ENCODE peak calls at places on chromosomes 2 and 18, in seven cellular contexts. One of them, this sample, is unnamed.
A peak's percentile ranks its signal among the peaks of the same experiment; 100 is the strongest.

GRCh38 chr2:41968182-41968578 is 79.6 kb upstream of the PKDCC start:
- DNase-seq in A549: no peak
- DNase-seq in astrocyte of the spinal cord: no peak
- DNase-seq in sigmoid colon: no peak
- DNase-seq in heart right ventricle: no peak
- DNase-seq in mucosa of descending colon: no peak
- DNase-seq in PC-9: no peak
- DNase-seq in this sample: no peak

GRCh38 chr2:187547353-187547979 is 6.8 kb downstream of the TFPI start:
- DNase-seq in A549: peak; percentile 18
- DNase-seq in astrocyte of the spinal cord: peak; percentile 95
- DNase-seq in sigmoid colon: peak; percentile 85
- DNase-seq in heart right ventricle: no peak
- DNase-seq in mucosa of descending colon: no peak
- DNase-seq in PC-9: peak; percentile 66
- DNase-seq in this sample: peak; percentile 98

GRCh38 chr18:45764000-45764686 is 40.2 kb downstream of the SLC14A1 start:
- DNase-seq in A549: no peak
- DNase-seq in astrocyte of the spinal cord: peak; percentile 58
- DNase-seq in sigmoid colon: no peak
- DNase-seq in heart right ventricle: no peak
- DNase-seq in mucosa of descending colon: no peak
- DNase-seq in PC-9: no peak
- DNase-seq in this sample: no peak

GRCh38 chr18:23719634-23720201 is 30.5 kb downstream of the LAMA3 start:
- DNase-seq in A549: peak; percentile 86
- DNase-seq in astrocyte of the spinal cord: peak; percentile 95
- DNase-seq in sigmoid colon: no peak
- DNase-seq in heart right ventricle: no peak
- DNase-seq in mucosa of descending colon: no peak
- DNase-seq in PC-9: peak; percentile 83
- DNase-seq in this sample: peak; percentile 98

GRCh38 chr2:233449071-233449901 is 95.0 kb downstream of the DGKD start:
- DNase-seq in A549: peak; percentile 68
- DNase-seq in astrocyte of the spinal cord: peak; percentile 57
- DNase-seq in sigmoid colon: peak; percentile 66
- DNase-seq in heart right ventricle: no peak
- DNase-seq in mucosa of descending colon: peak; percentile 51
- DNase-seq in PC-9: no peak
- DNase-seq in this sample: peak; percentile 62

GRCh38 chr2:144382848-144383247 is 137.1 kb downstream of the ZEB2 start:
- DNase-seq in A549: no peak
- DNase-seq in astrocyte of the spinal cord: peak; percentile 77
- DNase-seq in sigmoid colon: no peak
- DNase-seq in heart right ventricle: no peak
- DNase-seq in mucosa of descending colon: no peak
- DNase-seq in PC-9: no peak
- DNase-seq in this sample: no peak

GRCh38 chr18:48536516-48536915 is 2.3 kb upstream of the CTIF start:
- DNase-seq in A549: no peak
- DNase-seq in astrocyte of the spinal cord: no peak
- DNase-seq in sigmoid colon: no peak
- DNase-seq in heart right ventricle: no peak
- DNase-seq in mucosa of descending colon: no peak
- DNase-seq in PC-9: no peak
- DNase-seq in this sample: no peak

GRCh38 chr2:167862787-167863186 is 384.6 kb downstream of the STK39 start:
- DNase-seq in A549: no peak
- DNase-seq in astrocyte of the spinal cord: peak; percentile 46
- DNase-seq in sigmoid colon: no peak
- DNase-seq in heart right ventricle: no peak
- DNase-seq in mucosa of descending colon: no peak
- DNase-seq in PC-9: no peak
- DNase-seq in this sample: peak; percentile 26

GRCh38 chr2:168233726-168234406 is 13.5 kb downstream of the STK39 start:
- DNase-seq in A549: no peak
- DNase-seq in astrocyte of the spinal cord: no peak
- DNase-seq in sigmoid colon: no peak
- DNase-seq in heart right ventricle: no peak
- DNase-seq in mucosa of descending colon: no peak
- DNase-seq in PC-9: no peak
- DNase-seq in this sample: no peak

GRCh38 chr2:61380120-61380881 is 90.6 kb downstream of the USP34 start:
- DNase-seq in A549: no peak
- DNase-seq in astrocyte of the spinal cord: no peak
- DNase-seq in sigmoid colon: no peak
- DNase-seq in heart right ventricle: no peak
- DNase-seq in mucosa of descending colon: no peak
- DNase-seq in PC-9: no peak
- DNase-seq in this sample: no peak

GRCh38 chr2:67037655-67038054 is 359.5 kb upstream of the ETAA1 start:
- DNase-seq in A549: no peak
- DNase-seq in astrocyte of the spinal cord: no peak
- DNase-seq in sigmoid colon: no peak
- DNase-seq in heart right ventricle: no peak
- DNase-seq in mucosa of descending colon: no peak
- DNase-seq in PC-9: no peak
- DNase-seq in this sample: no peak

GRCh38 chr2:78681386-78681785 is 344.1 kb upstream of the REG3G start:
- DNase-seq in A549: no peak
- DNase-seq in astrocyte of the spinal cord: no peak
- DNase-seq in sigmoid colon: no peak
- DNase-seq in heart right ventricle: no peak
- DNase-seq in mucosa of descending colon: no peak
- DNase-seq in PC-9: no peak
- DNase-seq in this sample: no peak

GRCh38 chr2:156132941-156133340 is 199.6 kb downstream of the NR4A2 start:
- DNase-seq in A549: no peak
- DNase-seq in astrocyte of the spinal cord: no peak
- DNase-seq in sigmoid colon: no peak
- DNase-seq in heart right ventricle: no peak
- DNase-seq in mucosa of descending colon: no peak
- DNase-seq in PC-9: no peak
- DNase-seq in this sample: no peak

GRCh38 chr2:9174771-9175441 is 31.7 kb upstream of the ASAP2 start:
- DNase-seq in A549: no peak
- DNase-seq in astrocyte of the spinal cord: peak; percentile 84
- DNase-seq in sigmoid colon: no peak
- DNase-seq in heart right ventricle: no peak
- DNase-seq in mucosa of descending colon: no peak
- DNase-seq in PC-9: peak; percentile 94
- DNase-seq in this sample: peak; percentile 82

GRCh38 chr2:205766765-205767359 is 84.6 kb downstream of the NRP2 start:
- DNase-seq in A549: peak; percentile 46
- DNase-seq in astrocyte of the spinal cord: peak; percentile 74
- DNase-seq in sigmoid colon: peak; percentile 89
- DNase-seq in heart right ventricle: peak; percentile 50
- DNase-seq in mucosa of descending colon: peak; percentile 67
- DNase-seq in PC-9: peak; percentile 37
- DNase-seq in this sample: peak; percentile 39

GRCh38 chr2:53964237-53964952 is 6.4 kb downstream of the PSME4 start:
- DNase-seq in A549: no peak
- DNase-seq in astrocyte of the spinal cord: no peak
- DNase-seq in sigmoid colon: no peak
- DNase-seq in heart right ventricle: no peak
- DNase-seq in mucosa of descending colon: no peak
- DNase-seq in PC-9: no peak
- DNase-seq in this sample: no peak
- H3K4me3 ChIP-seq in A549: no peak overlapping the region
- H3K4me3 ChIP-seq in astrocyte of the spinal cord: no peak overlapping the region
- H3K4me3 ChIP-seq in sigmoid colon: no peak overlapping the region
- H3K4me3 ChIP-seq in heart right ventricle: no peak overlapping the region
- H3K4me3 ChIP-seq in mucosa of descending colon: no peak overlapping the region
- H3K4me3 ChIP-seq in PC-9: no peak overlapping the region
- H3K4me3 ChIP-seq in this sample: no peak overlapping the region

GRCh38 chr2:105800953-105801635 is 56.4 kb downstream of the NCK2 start:
- DNase-seq in A549: no peak
- DNase-seq in astrocyte of the spinal cord: no peak
- DNase-seq in sigmoid colon: no peak
- DNase-seq in heart right ventricle: no peak
- DNase-seq in mucosa of descending colon: no peak
- DNase-seq in PC-9: no peak
- DNase-seq in this sample: no peak
- H3K4me3 ChIP-seq in A549: no peak overlapping the region
- H3K4me3 ChIP-seq in astrocyte of the spinal cord: no peak overlapping the region
- H3K4me3 ChIP-seq in sigmoid colon: no peak overlapping the region
- H3K4me3 ChIP-seq in heart right ventricle: no peak overlapping the region
- H3K4me3 ChIP-seq in mucosa of descending colon: no peak overlapping the region
- H3K4me3 ChIP-seq in PC-9: no peak overlapping the region
- H3K4me3 ChIP-seq in this sample: no peak overlapping the region

GRCh38 chr2:56123538-56123937 is 60.3 kb upstream of the CCDC85A start:
- DNase-seq in A549: no peak
- DNase-seq in astrocyte of the spinal cord: no peak
- DNase-seq in sigmoid colon: no peak
- DNase-seq in heart right ventricle: no peak
- DNase-seq in mucosa of descending colon: no peak
- DNase-seq in PC-9: no peak
- DNase-seq in this sample: no peak
- H3K4me3 ChIP-seq in A549: no peak overlapping the region
- H3K4me3 ChIP-seq in astrocyte of the spinal cord: no peak overlapping the region
- H3K4me3 ChIP-seq in sigmoid colon: no peak overlapping the region
- H3K4me3 ChIP-seq in heart right ventricle: no peak overlapping the region
- H3K4me3 ChIP-seq in mucosa of descending colon: no peak overlapping the region
- H3K4me3 ChIP-seq in PC-9: no peak overlapping the region
- H3K4me3 ChIP-seq in this sample: no peak overlapping the region

GRCh38 chr2:105398522-105399206 is at the start of gene FHL2:
- DNase-seq in A549: peak; percentile 62
- DNase-seq in astrocyte of the spinal cord: peak; percentile 88
- DNase-seq in sigmoid colon: peak; percentile 88
- DNase-seq in heart right ventricle: peak; percentile 66
- DNase-seq in mucosa of descending colon: peak; percentile 87
- DNase-seq in PC-9: peak; percentile 61
- DNase-seq in this sample: peak; percentile 73

GRCh38 chr2:105397959-105398521 is 811 bp downstream of the FHL2 start:
- DNase-seq in A549: no peak
- DNase-seq in astrocyte of the spinal cord: peak; percentile 35
- DNase-seq in sigmoid colon: no peak
- DNase-seq in heart right ventricle: no peak
- DNase-seq in mucosa of descending colon: no peak
- DNase-seq in PC-9: no peak
- DNase-seq in this sample: no peak

GRCh38 chr2:105395691-105396090 is 3.2 kb downstream of the FHL2 start:
- DNase-seq in A549: no peak
- DNase-seq in astrocyte of the spinal cord: no peak
- DNase-seq in sigmoid colon: no peak
- DNase-seq in heart right ventricle: no peak
- DNase-seq in mucosa of descending colon: no peak
- DNase-seq in PC-9: no peak
- DNase-seq in this sample: no peak

GRCh38 chr2:105396254-105397024 is 2.4 kb downstream of the FHL2 start:
- DNase-seq in A549: peak; percentile 85
- DNase-seq in astrocyte of the spinal cord: peak; percentile 96
- DNase-seq in sigmoid colon: peak; percentile 74
- DNase-seq in heart right ventricle: no peak
- DNase-seq in mucosa of descending colon: peak; percentile 68
- DNase-seq in PC-9: peak; percentile 99
- DNase-seq in this sample: peak; percentile 96

DNA sequence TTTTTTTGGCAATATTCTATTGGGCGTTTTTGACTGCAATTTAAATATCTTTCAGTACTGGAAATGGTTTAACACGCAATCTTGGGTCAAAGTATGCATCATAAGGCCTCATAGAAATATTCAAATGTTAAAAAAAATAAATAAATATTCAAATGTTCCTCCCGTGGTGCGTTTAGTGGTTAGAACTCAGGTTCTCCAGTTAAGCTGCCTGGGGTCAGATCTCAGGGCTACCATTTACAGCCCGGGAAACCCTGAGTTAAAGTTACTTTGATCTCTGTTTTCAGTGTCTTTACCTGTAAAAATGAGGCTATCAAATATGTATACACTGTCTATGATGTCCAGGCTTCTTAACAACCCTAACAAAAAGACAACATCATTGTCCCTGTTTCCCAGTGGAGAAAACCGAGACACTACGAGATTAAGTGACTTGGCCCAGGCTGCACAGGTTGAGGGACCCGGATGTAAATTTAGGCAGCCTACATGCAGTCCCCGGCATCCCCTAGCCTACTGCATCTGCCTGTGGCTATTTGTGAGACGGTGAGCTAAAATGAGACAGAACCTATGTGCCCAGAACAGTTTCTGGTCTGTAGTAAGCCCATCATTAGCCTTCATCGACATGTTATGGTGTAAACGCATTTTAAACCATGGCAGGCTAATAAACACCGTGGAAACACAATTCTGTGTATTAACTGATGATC is 1.7 kb downstream of the FHL2 start:
- DNase-seq in A549: peak; percentile 40
- DNase-seq in astrocyte of the spinal cord: no peak
- DNase-seq in sigmoid colon: no peak
- DNase-seq in heart right ventricle: no peak
- DNase-seq in mucosa of descending colon: no peak
- DNase-seq in PC-9: peak; percentile 48
- DNase-seq in this sample: no peak
- H3K4me3 ChIP-seq in A549: peak overlapping the region; percentile 81
- H3K4me3 ChIP-seq in astrocyte of the spinal cord: peak overlapping the region; percentile 100
- H3K4me3 ChIP-seq in sigmoid colon: peak overlapping the region; percentile 76
- H3K4me3 ChIP-seq in heart right ventricle: no peak overlapping the region
- H3K4me3 ChIP-seq in mucosa of descending colon: no peak overlapping the region
- H3K4me3 ChIP-seq in PC-9: peak overlapping the region; percentile 100
- H3K4me3 ChIP-seq in this sample: peak overlapping the region; percentile 100

GRCh38 chr2:64140665-64141064 is 3.6 kb downstream of the PELI1 start:
- DNase-seq in A549: no peak
- DNase-seq in astrocyte of the spinal cord: no peak
- DNase-seq in sigmoid colon: no peak
- DNase-seq in heart right ventricle: no peak
- DNase-seq in mucosa of descending colon: no peak
- DNase-seq in PC-9: no peak
- DNase-seq in this sample: no peak

GRCh38 chr2:64137567-64137966 is 6.7 kb downstream of the PELI1 start:
- DNase-seq in A549: no peak
- DNase-seq in astrocyte of the spinal cord: no peak
- DNase-seq in sigmoid colon: no peak
- DNase-seq in heart right ventricle: no peak
- DNase-seq in mucosa of descending colon: no peak
- DNase-seq in PC-9: no peak
- DNase-seq in this sample: no peak

GRCh38 chr2:64134813-64135212 is 9.4 kb downstream of the PELI1 start:
- DNase-seq in A549: no peak
- DNase-seq in astrocyte of the spinal cord: no peak
- DNase-seq in sigmoid colon: no peak
- DNase-seq in heart right ventricle: no peak
- DNase-seq in mucosa of descending colon: no peak
- DNase-seq in PC-9: no peak
- DNase-seq in this sample: no peak

GRCh38 chr2:64135421-64135820 is 8.8 kb downstream of the PELI1 start:
- DNase-seq in A549: no peak
- DNase-seq in astrocyte of the spinal cord: no peak
- DNase-seq in sigmoid colon: no peak
- DNase-seq in heart right ventricle: no peak
- DNase-seq in mucosa of descending colon: no peak
- DNase-seq in PC-9: no peak
- DNase-seq in this sample: no peak

DNA sequence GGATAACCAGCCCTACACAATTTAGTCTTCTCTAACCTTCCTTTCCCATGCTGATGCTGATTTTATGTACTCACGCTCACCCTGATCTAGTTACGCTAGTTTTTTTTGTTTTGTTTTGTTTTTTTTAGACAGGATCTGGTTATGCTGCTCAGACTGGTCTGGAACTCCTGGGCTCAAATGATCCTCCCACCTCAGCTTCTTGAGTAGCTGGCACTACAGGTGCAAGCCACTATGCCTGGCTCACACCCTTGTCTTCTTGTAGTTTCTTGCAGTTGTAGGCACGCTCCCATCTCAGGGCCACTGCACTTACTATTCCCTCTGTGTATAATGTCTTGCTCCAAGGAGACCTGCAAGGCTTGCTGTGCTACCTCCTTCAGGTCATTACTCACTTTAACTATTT is 6.2 kb downstream of the PELI1 start:
- DNase-seq in A549: no peak
- DNase-seq in astrocyte of the spinal cord: no peak
- DNase-seq in sigmoid colon: no peak
- DNase-seq in heart right ventricle: no peak
- DNase-seq in mucosa of descending colon: no peak
- DNase-seq in PC-9: peak; percentile 64
- DNase-seq in this sample: no peak
- H3K4me3 ChIP-seq in A549: no peak overlapping the region
- H3K4me3 ChIP-seq in astrocyte of the spinal cord: no peak overlapping the region
- H3K4me3 ChIP-seq in sigmoid colon: no peak overlapping the region
- H3K4me3 ChIP-seq in heart right ventricle: no peak overlapping the region
- H3K4me3 ChIP-seq in mucosa of descending colon: no peak overlapping the region
- H3K4me3 ChIP-seq in PC-9: no peak overlapping the region
- H3K4me3 ChIP-seq in this sample: no peak overlapping the region